ENCODE peak calls at places on chromosomes 11 and 22, in five cellular contexts. One of them, this sample, is unnamed.

GRCh38 chr11:63985812-63986155 is 454 bp upstream of the OTUB1 start:
- DNase-seq in K562: peak; percentile 62
- DNase-seq in IMR-90: no peak
- DNase-seq in HepG2: no peak
- DNase-seq in GM12878: peak; percentile 15
- DNase-seq in this sample: peak; percentile 60

GRCh38 chr11:128399186-128399585 is 188.2 kb downstream of the ETS1 start:
- DNase-seq in IMR-90: peak; percentile 87
- DNase-seq in HepG2: no peak
- DNase-seq in K562: no peak
- DNase-seq in GM12878: peak; percentile 26
- DNase-seq in this sample: no peak

GRCh38 chr11:26951849-26952515 is 41.9 kb upstream of the FIBIN start:
- DNase-seq in GM12878: no peak
- DNase-seq in HepG2: no peak
- DNase-seq in K562: no peak
- DNase-seq in IMR-90: no peak
- DNase-seq in this sample: peak; percentile 45

GRCh38 chr11:123054301-123055065 is 7.5 kb downstream of the HSPA8 start:
- DNase-seq in K562: peak; percentile 75
- DNase-seq in IMR-90: peak; percentile 73
- DNase-seq in HepG2: peak; percentile 70
- DNase-seq in GM12878: no peak
- DNase-seq in this sample: peak; percentile 75

GRCh38 chr11:134589155-134589554 is 177.1 kb upstream of the B3GAT1 start:
- DNase-seq in K562: no peak
- DNase-seq in HepG2: no peak
- DNase-seq in IMR-90: no peak
- DNase-seq in GM12878: no peak
- DNase-seq in this sample: no peak

GRCh38 chr22:32469799-32470212 is 4.8 kb upstream of the FBXO7 start:
- DNase-seq in GM12878: no peak
- DNase-seq in IMR-90: peak; percentile 84
- DNase-seq in K562: peak; percentile 62
- DNase-seq in HepG2: no peak
- DNase-seq in this sample: peak; percentile 74

GRCh38 chr22:25059438-25059837 is 106.9 kb downstream of the KIAA1671 start:
- DNase-seq in K562: no peak
- DNase-seq in IMR-90: no peak
- DNase-seq in GM12878: no peak
- DNase-seq in HepG2: no peak
- DNase-seq in this sample: no peak

GRCh38 chr11:77090373-77091111 is 12.1 kb upstream of the OMP start:
- DNase-seq in GM12878: no peak
- DNase-seq in K562: no peak
- DNase-seq in HepG2: no peak
- DNase-seq in IMR-90: no peak
- DNase-seq in this sample: no peak

GRCh38 chr11:9861860-9862725 is 198.2 kb downstream of the SWAP70 start:
- DNase-seq in IMR-90: peak; percentile 75
- DNase-seq in HepG2: peak; percentile 64
- DNase-seq in GM12878: peak; percentile 31
- DNase-seq in K562: peak; percentile 79
- DNase-seq in this sample: peak; percentile 52

GRCh38 chr22:18156878-18157713 is 7.1 kb downstream of the USP18 start:
- DNase-seq in HepG2: peak; percentile 64
- DNase-seq in K562: peak; percentile 77
- DNase-seq in IMR-90: peak; percentile 99
- DNase-seq in GM12878: no peak
- DNase-seq in this sample: peak; percentile 83

GRCh38 chr11:5380740-5381342 is 2.8 kb upstream of the OR51M1 start:
- DNase-seq in GM12878: no peak
- DNase-seq in K562: peak; percentile 70
- DNase-seq in IMR-90: peak; percentile 77
- DNase-seq in HepG2: peak; percentile 52
- DNase-seq in this sample: peak; percentile 40

GRCh38 chr11:115279831-115280761 is 224.1 kb downstream of the CADM1 start:
- DNase-seq in IMR-90: peak; percentile 91
- DNase-seq in GM12878: no peak
- DNase-seq in HepG2: peak; percentile 87
- DNase-seq in K562: no peak
- DNase-seq in this sample: no peak

GRCh38 chr22:41482319-41482935 is 13.5 kb downstream of the ACO2 start:
- DNase-seq in HepG2: no peak
- DNase-seq in IMR-90: peak; percentile 71
- DNase-seq in K562: peak; percentile 27
- DNase-seq in GM12878: no peak
- DNase-seq in this sample: no peak

GRCh38 chr11:102850973-102851745 is 7.8 kb upstream of the MMP3 start:
- DNase-seq in GM12878: no peak
- DNase-seq in HepG2: no peak
- DNase-seq in K562: no peak
- DNase-seq in IMR-90: peak; percentile 86
- DNase-seq in this sample: no peak

GRCh38 chr11:92451081-92451480 is 226.5 kb downstream of the FAT3 start:
- DNase-seq in GM12878: no peak
- DNase-seq in IMR-90: no peak
- DNase-seq in K562: no peak
- DNase-seq in HepG2: no peak
- DNase-seq in this sample: no peak

GRCh38 chr22:30386960-30387848 is at the start of gene RNF215:
- DNase-seq in K562: peak; percentile 82
- DNase-seq in GM12878: no peak
- DNase-seq in HepG2: peak; percentile 54
- DNase-seq in IMR-90: peak; percentile 64
- DNase-seq in this sample: peak; percentile 99

GRCh38 chr11:86632499-86633269 is 39.7 kb downstream of the ME3 start:
- DNase-seq in K562: peak; percentile 18
- DNase-seq in IMR-90: peak; percentile 99
- DNase-seq in HepG2: peak; percentile 28
- DNase-seq in GM12878: peak; percentile 11
- DNase-seq in this sample: peak; percentile 8

GRCh38 chr11:83007909-83008580 is 63.7 kb downstream of the RAB30 start:
- DNase-seq in HepG2: peak; percentile 88
- DNase-seq in IMR-90: peak; percentile 24
- DNase-seq in K562: peak; percentile 95
- DNase-seq in GM12878: no peak
- DNase-seq in this sample: peak; percentile 72

GRCh38 chr11:87445002-87445401 is 407.3 kb downstream of the TMEM135 start:
- DNase-seq in HepG2: no peak
- DNase-seq in IMR-90: peak; percentile 67
- DNase-seq in GM12878: no peak
- DNase-seq in K562: no peak
- DNase-seq in this sample: no peak

GRCh38 chr22:42438293-42438650 is 6.1 kb upstream of the NFAM1 start:
- DNase-seq in IMR-90: no peak
- DNase-seq in HepG2: no peak
- DNase-seq in GM12878: no peak
- DNase-seq in K562: no peak
- DNase-seq in this sample: no peak

GRCh38 chr11:64124147-64124546 is 41.8 kb downstream of the MACROD1 start:
- DNase-seq in HepG2: no peak
- DNase-seq in IMR-90: no peak
- DNase-seq in K562: peak; percentile 26
- DNase-seq in GM12878: no peak
- DNase-seq in this sample: peak; percentile 82

GRCh38 chr11:67483901-67484665 is 1.3 kb downstream of the AIP start:
- DNase-seq in K562: peak; percentile 56
- DNase-seq in GM12878: no peak
- DNase-seq in IMR-90: no peak
- DNase-seq in HepG2: no peak
- DNase-seq in this sample: no peak

GRCh38 chr11:76209671-76209955 is 3.3 kb upstream of the WNT11 start:
- DNase-seq in IMR-90: no peak
- DNase-seq in GM12878: no peak
- DNase-seq in HepG2: no peak
- DNase-seq in K562: no peak
- DNase-seq in this sample: peak; percentile 63

GRCh38 chr11:10605941-10606381 is 37.5 kb upstream of the LYVE1 start:
- DNase-seq in K562: peak; percentile 51
- DNase-seq in HepG2: peak; percentile 8
- DNase-seq in IMR-90: peak; percentile 87
- DNase-seq in GM12878: no peak
- DNase-seq in this sample: no peak

GRCh38 chr22:37940698-37941376 is 12.6 kb downstream of the C22orf23 start:
- DNase-seq in HepG2: no peak
- DNase-seq in IMR-90: no peak
- DNase-seq in K562: no peak
- DNase-seq in GM12878: no peak
- DNase-seq in this sample: no peak

GRCh38 chr22:47294222-47294532 is 531.7 kb downstream of the TBC1D22A start:
- DNase-seq in IMR-90: peak; percentile 52
- DNase-seq in K562: no peak
- DNase-seq in GM12878: no peak
- DNase-seq in HepG2: no peak
- DNase-seq in this sample: no peak
- TF ChIP-seq MXI1 in IMR-90: no peak
- TF ChIP-seq MXI1 in K562: no peak
- TF ChIP-seq MXI1 in GM12878: no peak
- TF ChIP-seq MXI1 in HepG2: no peak
- TF ChIP-seq MXI1 in this sample: no peak

DNA sequence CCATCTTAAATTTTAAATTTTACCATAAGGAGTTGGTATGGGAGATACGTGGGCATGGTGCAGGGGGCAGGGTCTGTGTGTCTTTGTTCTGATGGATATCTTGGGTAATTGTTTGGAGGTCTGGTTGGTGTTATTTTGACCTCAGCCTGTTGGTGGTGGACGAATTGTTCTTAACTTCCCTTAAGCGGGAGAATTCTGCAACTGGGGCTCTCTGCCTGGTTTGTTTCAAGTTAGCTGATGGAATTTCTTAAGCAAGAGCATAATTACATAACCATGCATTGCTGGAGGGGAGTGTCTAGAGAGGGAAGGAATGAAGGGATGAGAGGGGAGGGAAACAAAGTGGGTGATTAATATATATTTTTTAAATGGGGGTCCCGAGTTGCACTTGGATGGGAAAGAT is 908.5 kb upstream of the RAG2 start:
- DNase-seq in GM12878: no peak
- DNase-seq in HepG2: no peak
- DNase-seq in IMR-90: no peak
- DNase-seq in K562: no peak
- DNase-seq in this sample: no peak
- H3K4me1 ChIP-seq in GM12878: peaks cover 18% of the 10 kb centered on the region
- H3K4me1 ChIP-seq in HepG2: no peaks in the 10 kb centered on the region
- H3K4me1 ChIP-seq in IMR-90: peaks cover 14% of the 10 kb centered on the region
- H3K4me1 ChIP-seq in K562: no peaks in the 10 kb centered on the region
- H3K4me1 ChIP-seq in this sample: peaks cover 35% of the 10 kb centered on the region

GRCh38 chr11:13341028-13341427 is 63.4 kb downstream of the BMAL1 start:
- DNase-seq in HepG2: no peak
- DNase-seq in IMR-90: no peak
- DNase-seq in K562: no peak
- DNase-seq in GM12878: no peak
- DNase-seq in this sample: no peak

GRCh38 chr11:13346470-13346869 is 68.9 kb downstream of the BMAL1 start:
- DNase-seq in GM12878: no peak
- DNase-seq in IMR-90: no peak
- DNase-seq in HepG2: no peak
- DNase-seq in K562: no peak
- DNase-seq in this sample: no peak

GRCh38 chr11:13343067-13343466 is 65.5 kb downstream of the BMAL1 start:
- DNase-seq in GM12878: peak; percentile 75
- DNase-seq in HepG2: no peak
- DNase-seq in IMR-90: no peak
- DNase-seq in K562: no peak
- DNase-seq in this sample: no peak

GRCh38 chr11:13344818-13345217 is 67.2 kb downstream of the BMAL1 start:
- DNase-seq in K562: no peak
- DNase-seq in HepG2: no peak
- DNase-seq in GM12878: no peak
- DNase-seq in IMR-90: no peak
- DNase-seq in this sample: no peak

GRCh38 chr11:13343931-13344717 is 66.5 kb downstream of the BMAL1 start:
- DNase-seq in K562: peak; percentile 75
- DNase-seq in IMR-90: peak; percentile 79
- DNase-seq in GM12878: no peak
- DNase-seq in HepG2: peak; percentile 64
- DNase-seq in this sample: peak; percentile 73
- TF ChIP-seq MXI1 in K562: no peak
- TF ChIP-seq MXI1 in IMR-90: no peak
- TF ChIP-seq MXI1 in GM12878: no peak
- TF ChIP-seq MXI1 in HepG2: no peak
- TF ChIP-seq MXI1 in this sample: no peak

GRCh38 chr11:20010861-20011225 is 149.4 kb downstream of the DBX1 start:
- DNase-seq in HepG2: no peak
- DNase-seq in GM12878: no peak
- DNase-seq in IMR-90: no peak
- DNase-seq in K562: no peak
- DNase-seq in this sample: no peak
- H3K4me1 ChIP-seq in HepG2: peaks cover 90% of the 10 kb centered on the region
- H3K4me1 ChIP-seq in GM12878: no peaks in the 10 kb centered on the region
- H3K4me1 ChIP-seq in IMR-90: peaks cover 9% of the 10 kb centered on the region
- H3K4me1 ChIP-seq in K562: no peaks in the 10 kb centered on the region
- H3K4me1 ChIP-seq in this sample: no peaks in the 10 kb centered on the region

GRCh38 chr22:43993072-43993760 is 30.9 kb upstream of the PARVB start:
- DNase-seq in K562: peak; percentile 59
- DNase-seq in IMR-90: peak; percentile 64
- DNase-seq in HepG2: peak; percentile 34
- DNase-seq in GM12878: peak; percentile 5
- DNase-seq in this sample: peak; percentile 88
- TF ChIP-seq MXI1 in K562: no peak
- TF ChIP-seq MXI1 in IMR-90: no peak
- TF ChIP-seq MXI1 in HepG2: no peak
- TF ChIP-seq MXI1 in GM12878: no peak
- TF ChIP-seq MXI1 in this sample: no peak

GRCh38 chr11:119365071-119365591 is 16.4 kb downstream of the USP2 start:
- DNase-seq in IMR-90: peak; percentile 56
- DNase-seq in GM12878: no peak
- DNase-seq in HepG2: no peak
- DNase-seq in K562: no peak
- DNase-seq in this sample: no peak
- H3K4me1 ChIP-seq in IMR-90: peaks cover 34% of the 10 kb centered on the region
- H3K4me1 ChIP-seq in GM12878: no peaks in the 10 kb centered on the region
- H3K4me1 ChIP-seq in HepG2: peaks cover 87% of the 10 kb centered on the region
- H3K4me1 ChIP-seq in K562: peaks cover 69% of the 10 kb centered on the region
- H3K4me1 ChIP-seq in this sample: peaks cover 42% of the 10 kb centered on the region

DNA sequence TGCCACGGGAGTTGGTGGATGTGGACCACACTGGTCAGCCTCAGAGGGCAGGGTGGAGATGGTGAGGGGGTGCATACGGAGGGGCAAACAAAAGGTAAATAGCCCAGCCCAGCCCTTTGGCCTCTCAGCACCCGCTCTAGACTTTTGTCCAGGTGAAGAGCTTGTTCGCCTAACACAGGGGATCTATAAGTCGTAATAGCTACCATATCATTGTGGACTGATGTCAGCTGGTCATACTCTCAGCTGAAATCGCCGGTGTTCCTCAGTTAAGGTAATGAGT is 27.0 kb upstream of the TREH start:
- DNase-seq in GM12878: no peak
- DNase-seq in IMR-90: no peak
- DNase-seq in K562: no peak
- DNase-seq in HepG2: no peak
- DNase-seq in this sample: no peak
- TF ChIP-seq MXI1 in GM12878: no peak
- TF ChIP-seq MXI1 in IMR-90: no peak
- TF ChIP-seq MXI1 in K562: no peak
- TF ChIP-seq MXI1 in HepG2: no peak
- TF ChIP-seq MXI1 in this sample: no peak